ENCODE peak calls at places on chromosomes 4 and X, in four cellular contexts. One of them, this sample, is unnamed.
A peak's percentile ranks its signal among the peaks of the same experiment; 100 is the strongest.

GRCh38 chr4:6720202-6720699 is 4.3 kb downstream of the BLOC1S4 start:
- DNase-seq in DND-41: peak; percentile 75
- DNase-seq in GM13977: peak; percentile 91
- DNase-seq in GM12865: peak; percentile 78
- DNase-seq in this sample: no peak

GRCh38 chr4:6750302-6751221 is 32.0 kb upstream of the KIAA0232 start:
- DNase-seq in GM13977: no peak
- DNase-seq in DND-41: no peak
- DNase-seq in GM12865: no peak
- DNase-seq in this sample: no peak

GRCh38 chrX:15505104-15505503 is 4.5 kb downstream of the BMX start:
- DNase-seq in GM13977: no peak
- DNase-seq in DND-41: no peak
- DNase-seq in GM12865: no peak
- DNase-seq in this sample: no peak

GRCh38 chrX:97616883-97617510 is 733.3 kb downstream of the RPA4 start:
- DNase-seq in GM13977: peak; percentile 23
- DNase-seq in DND-41: no peak
- DNase-seq in GM12865: peak; percentile 37
- DNase-seq in this sample: no peak

GRCh38 chrX:102976290-102976689 is 39.2 kb downstream of the RAB40AL start:
- DNase-seq in GM13977: no peak
- DNase-seq in DND-41: no peak
- DNase-seq in GM12865: no peak
- DNase-seq in this sample: no peak

GRCh38 chrX:73828080-73828720 is 265.2 kb downstream of the CHIC1 start:
- DNase-seq in DND-41: no peak
- DNase-seq in GM13977: no peak
- DNase-seq in GM12865: no peak
- DNase-seq in this sample: no peak

GRCh38 chr4:83320548-83320947 is 14.1 kb downstream of the HPSE start:
- DNase-seq in GM13977: no peak
- DNase-seq in DND-41: peak; percentile 7
- DNase-seq in GM12865: no peak
- DNase-seq in this sample: peak; percentile 11

GRCh38 chr4:106022454-106022853 is 127.2 kb downstream of the NPNT start:
- DNase-seq in GM13977: no peak
- DNase-seq in DND-41: no peak
- DNase-seq in GM12865: no peak
- DNase-seq in this sample: no peak

GRCh38 chr4:186150926-186151325 is 40.4 kb upstream of the CYP4V2 start:
- DNase-seq in GM12865: no peak
- DNase-seq in DND-41: no peak
- DNase-seq in GM13977: no peak
- DNase-seq in this sample: no peak

GRCh38 chr4:110886270-110886669 is 263.4 kb upstream of the PITX2 start:
- DNase-seq in DND-41: no peak
- DNase-seq in GM12865: no peak
- DNase-seq in GM13977: no peak
- DNase-seq in this sample: no peak

GRCh38 chrX:30373951-30374350 is 64.8 kb upstream of the NR0B1 start:
- DNase-seq in GM12865: no peak
- DNase-seq in GM13977: no peak
- DNase-seq in DND-41: no peak
- DNase-seq in this sample: no peak

GRCh38 chrX:154661200-154661599 is 7.8 kb upstream of the CTAG2 start:
- DNase-seq in GM13977: no peak
- DNase-seq in GM12865: no peak
- DNase-seq in DND-41: no peak
- DNase-seq in this sample: no peak

GRCh38 chr4:6390357-6390756 is 82.1 kb downstream of the PPP2R2C start:
- DNase-seq in GM13977: no peak
- DNase-seq in DND-41: no peak
- DNase-seq in GM12865: no peak
- DNase-seq in this sample: no peak

GRCh38 chr4:123350191-123350544 is 46.4 kb upstream of the SPRY1 start:
- DNase-seq in DND-41: no peak
- DNase-seq in GM13977: no peak
- DNase-seq in GM12865: peak; percentile 32
- DNase-seq in this sample: peak; percentile 89

GRCh38 chr4:147770831-147771230 is 38.9 kb downstream of the ARHGAP10 start:
- DNase-seq in GM13977: no peak
- DNase-seq in GM12865: no peak
- DNase-seq in DND-41: no peak
- DNase-seq in this sample: no peak

GRCh38 chr4:15294202-15294601 is 133.6 kb upstream of the C1QTNF7 start:
- DNase-seq in DND-41: no peak
- DNase-seq in GM12865: no peak
- DNase-seq in GM13977: no peak
- DNase-seq in this sample: no peak

GRCh38 chr4:152485726-152486276 is 50.1 kb downstream of the FBXW7 start:
- DNase-seq in GM12865: peak; percentile 80
- DNase-seq in DND-41: no peak
- DNase-seq in GM13977: peak; percentile 18
- DNase-seq in this sample: no peak

GRCh38 chr4:16884673-16885460 is 13.6 kb downstream of the LDB2 start:
- DNase-seq in GM13977: no peak
- DNase-seq in GM12865: no peak
- DNase-seq in DND-41: no peak
- DNase-seq in this sample: no peak